ENCODE peak calls at places on chromosome 20, in five cellular contexts. A is nephron progenitor cell, I is progenitor cell of endocrine pancreas, Y is endothelial cell, Q is kidney. N is an unnamed sample.

GRCh38 chr20:44770480-44771171 is 25.0 kb downstream of the KCNK15 start:
- DNase-seq in I (no peak), Q (no peak), Y (no peak), A (no peak), N (no peak)

GRCh38 chr20:43372051-43372450 is 85.6 kb upstream of the SRSF6 start:
- DNase-seq in A (no peak), Y (no peak), Q (no peak), I (no peak), N (no peak)

GRCh38 chr20:13261460-13262301 is 40.6 kb downstream of the ISM1 start:
- DNase-seq in Y (peak; percentile 63), A (peak; percentile 67), Q (peak; percentile 77), I (peak; percentile 26), N (peak; percentile 84)

GRCh38 chr20:11799131-11799800 is 118.4 kb upstream of the BTBD3 start:
- DNase-seq in A (no peak), I (no peak), Q (no peak), Y (no peak), N (no peak)

GRCh38 chr20:31770243-31770642 is 31.2 kb downstream of the TPX2 start:
- DNase-seq in A (no peak), Q (no peak), Y (no peak), I (no peak), N (no peak)

GRCh38 chr20:58005581-58006345 is 222.7 kb downstream of the ANKRD60 start:
- DNase-seq in I (no peak), Q (no peak), Y (no peak), A (no peak), N (no peak)

GRCh38 chr20:48740269-48740603 is 87.6 kb downstream of the PREX1 start:
- DNase-seq in A (no peak), I (no peak), Q (peak; percentile 33), Y (no peak), N (no peak)

GRCh38 chr20:10228330-10228729 is 9.7 kb downstream of the SNAP25 start:
- DNase-seq in A (no peak), Q (no peak), Y (no peak), I (no peak), N (no peak)

GRCh38 chr20:42432931-42433330 is 756.8 kb downstream of the PTPRT start:
- DNase-seq in Q (no peak), Y (no peak), I (no peak), A (no peak), N (no peak)

GRCh38 chr20:5691918-5692618 is 58.1 kb upstream of the SHLD1 start:
- DNase-seq in I (no peak), Q (no peak), A (peak; percentile 22), Y (no peak), N (peak; percentile 32)

GRCh38 chr20:47297746-47298145 is 58.8 kb downstream of the ZMYND8 start:
- DNase-seq in I (no peak), A (no peak), Q (no peak), Y (no peak), N (no peak)

GRCh38 chr20:20365593-20365992 is 2.3 kb upstream of the INSM1 start:
- DNase-seq in A (no peak), Y (no peak), I (no peak), Q (no peak), N (no peak)

GRCh38 chr20:6851136-6851535 is 83.7 kb downstream of the BMP2 start:
- DNase-seq in Y (no peak), I (no peak), A (no peak), Q (no peak), N (no peak)

GRCh38 chr20:47784599-47785320 is 521 bp downstream of the SULF2 start:
- DNase-seq in Y (peak; percentile 53), Q (peak; percentile 84), A (peak; percentile 66), I (peak; percentile 29), N (no peak)

GRCh38 chr20:58818585-58819285 is 32.0 kb downstream of the GNAS-AS1 start:
- DNase-seq in I (no peak), A (no peak), Y (no peak), Q (no peak), N (peak; percentile 97)

GRCh38 chr20:10219993-10220750 is 1.5 kb downstream of the SNAP25 start:
- DNase-seq in A (no peak), I (no peak), Y (no peak), Q (no peak), N (no peak)

GRCh38 chr20:20368414-20369352 is 779 bp downstream of the INSM1 start:
- DNase-seq in I (peak; percentile 22), Q (peak; percentile 62), Y (peak; percentile 22), A (peak; percentile 44), N (peak; percentile 12)

GRCh38 chr20:24696396-24696795 is 227.0 kb downstream of the SYNDIG1 start:
- DNase-seq in Q (no peak), A (no peak), I (no peak), Y (no peak), N (no peak)

GRCh38 chr20:20210943-20211273 is 157.0 kb upstream of the INSM1 start:
- DNase-seq in I (no peak), A (no peak), Y (no peak), Q (no peak), N (no peak)

GRCh38 chr20:11772226-11772730 is 145.4 kb upstream of the BTBD3 start:
- DNase-seq in Y (no peak), I (no peak), Q (no peak), A (no peak), N (no peak)

GRCh38 chr20:41180599-41181333 is 43.4 kb downstream of the PLCG1 start:
- DNase-seq in Q (no peak), Y (no peak), A (no peak), I (peak; percentile 5), N (no peak)

GRCh38 chr20:37627060-37627766 is 66.6 kb upstream of the CTNNBL1 start:
- DNase-seq in Y (peak; percentile 70), Q (no peak), A (peak; percentile 88), I (peak; percentile 68), N (peak; percentile 54)

GRCh38 chr20:5845686-5846651 is 95.8 kb downstream of the SHLD1 start:
- DNase-seq in I (no peak), Q (no peak), Y (no peak), A (no peak), N (no peak)

GRCh38 chr20:56630506-56631317 is 1.6 kb downstream of the TFAP2C start:
- DNase-seq in I (no peak), Q (peak; percentile 75), A (peak; percentile 66), Y (peak; percentile 44), N (no peak)

GRCh38 chr20:56629464-56630085 is 469 bp downstream of the TFAP2C start:
- DNase-seq in I (no peak), Q (peak; percentile 60), A (peak; percentile 19), Y (peak; percentile 25), N (no peak)

GRCh38 chr20:56631318-56631989 is 2.3 kb downstream of the TFAP2C start:
- DNase-seq in I (no peak), Y (peak; percentile 22), A (peak; percentile 47), Q (peak; percentile 65), N (no peak)

GRCh38 chr20:56628873-56629463 is at the start of gene TFAP2C:
- DNase-seq in I (peak; percentile 28), A (peak; percentile 84), Y (peak; percentile 50), Q (peak; percentile 89), N (peak; percentile 46)

DNA sequence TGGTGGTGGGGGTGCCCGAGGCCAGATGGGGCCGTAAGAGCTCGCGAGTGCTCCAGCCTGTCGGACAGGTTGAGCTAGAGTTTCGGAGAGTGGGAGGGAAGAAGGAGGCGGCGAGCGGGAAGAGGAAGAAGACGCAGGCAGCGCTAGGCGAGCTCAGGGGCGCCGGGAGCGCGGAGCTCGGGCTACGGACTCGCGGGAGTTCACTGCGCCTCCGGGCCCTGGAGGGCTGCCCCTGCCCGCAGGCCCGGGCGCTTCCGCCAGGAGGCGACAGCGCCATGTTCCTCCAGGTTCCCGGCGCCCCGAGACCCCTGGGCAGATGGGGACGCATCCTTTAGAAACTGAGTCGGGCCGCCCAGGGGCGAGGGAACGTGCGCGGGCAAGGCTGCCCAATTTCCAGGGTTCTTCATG is 984 bp downstream of the TFAP2C start:
- DNase-seq in A (peak; percentile 80), I (peak; percentile 59), Y (peak; percentile 87), Q (peak; percentile 88), N (peak; percentile 28)
- TF ChIP-seq CTCF in A (peak; percentile 81), I (peak; percentile 79), Y (peak; percentile 94), Q (no peak), N (peak; percentile 23)

DNA sequence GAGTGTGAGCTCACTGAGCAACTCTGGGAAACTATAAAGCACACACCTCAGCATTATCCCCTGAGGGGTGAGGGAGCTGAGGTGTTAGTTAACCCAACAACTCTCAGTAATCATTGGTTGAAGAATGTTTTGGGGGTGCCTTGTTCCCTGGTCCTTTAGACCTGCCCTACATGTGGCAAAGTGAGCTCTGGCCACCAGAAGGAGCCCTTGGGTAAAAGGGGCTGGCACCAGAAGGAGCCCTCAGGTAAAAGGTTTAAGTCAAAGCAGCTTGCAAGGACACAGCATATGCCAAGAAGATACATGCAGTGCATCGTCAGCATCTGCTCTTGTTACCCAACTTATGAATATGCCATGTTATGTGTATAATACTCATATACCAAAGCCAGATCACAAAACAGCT is 1081.7 kb downstream of the KIF16B start:
- DNase-seq in A (no peak), I (no peak), Q (no peak), Y (peak; percentile 18), N (no peak)
- TF ChIP-seq CTCF in A (no peak), I (peak; percentile 41), Q (no peak), Y (no peak), N (no peak)

DNA sequence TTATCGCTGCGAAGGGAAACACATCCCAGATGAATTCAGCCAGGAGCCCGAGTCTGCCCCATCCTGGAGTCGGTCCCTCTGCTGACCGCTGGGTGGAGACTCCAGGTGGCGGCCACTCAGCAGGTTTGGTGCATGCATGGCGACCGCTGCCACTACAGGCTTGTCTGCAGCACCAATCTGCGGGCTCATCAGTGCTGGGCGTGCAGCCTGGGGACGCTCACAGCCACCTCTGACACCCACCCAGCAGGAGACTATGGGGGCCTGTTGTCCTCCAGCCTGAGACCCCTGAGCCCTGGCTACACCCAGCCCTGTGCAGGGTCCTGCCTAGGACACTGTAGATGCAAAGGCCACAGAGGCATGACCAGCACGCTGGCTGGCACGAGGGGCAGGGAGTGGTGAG is 40.5 kb upstream of the GATA5 start:
- DNase-seq in Q (no peak), A (no peak), Y (no peak), I (no peak), N (no peak)
- TF ChIP-seq CTCF in Q (no peak), A (peak; percentile 49), Y (no peak), I (peak; percentile 53), N (no peak)

DNA sequence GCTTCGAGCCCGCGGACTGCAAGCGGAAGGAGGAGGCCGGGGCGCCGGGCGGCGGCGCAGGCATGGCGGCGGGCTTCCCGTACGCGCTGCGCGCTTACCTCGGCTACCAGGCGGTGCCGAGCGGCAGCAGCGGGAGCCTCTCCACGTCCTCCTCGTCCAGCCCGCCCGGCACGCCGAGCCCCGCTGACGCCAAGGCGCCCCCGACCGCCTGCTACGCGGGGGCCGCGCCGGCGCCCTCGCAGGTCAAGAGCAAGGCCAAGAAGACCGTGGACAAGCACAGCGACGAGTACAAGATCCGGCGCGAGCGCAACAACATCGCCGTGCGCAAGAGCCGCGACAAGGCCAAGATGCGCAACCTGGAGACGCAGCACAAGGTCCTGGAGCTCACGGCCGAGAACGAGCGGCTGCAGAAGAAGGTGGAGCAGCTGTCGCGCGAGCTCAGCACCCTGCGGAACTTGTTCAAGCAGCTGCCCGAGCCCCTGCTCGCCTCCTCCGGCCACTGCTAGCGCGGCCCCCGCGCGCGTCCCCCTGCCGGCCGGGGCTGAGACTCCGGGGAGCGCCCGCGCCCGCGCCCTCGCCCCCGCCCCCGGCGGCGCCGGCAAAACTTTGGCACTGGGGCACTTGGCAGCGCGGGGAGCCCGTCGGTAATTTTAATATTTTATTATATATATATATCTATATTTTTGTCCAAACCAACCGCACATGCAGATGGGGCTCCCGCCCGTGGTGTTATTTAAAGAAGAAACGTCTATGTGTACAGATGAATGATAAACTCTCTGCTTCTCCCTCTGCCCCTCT is 1.1 kb downstream of the CEBPB start:
- DNase-seq in Q (peak; percentile 91), A (peak; percentile 75), I (peak; percentile 68), Y (peak; percentile 70), N (peak; percentile 63)
- TF ChIP-seq CTCF in Q (peak; percentile 16), A (no peak), I (peak; percentile 69), Y (peak; percentile 61), N (peak; percentile 62)

GRCh38 chr20:34022154-34022842 is 28.6 kb downstream of the RALY start:
- DNase-seq in A (no peak), Y (no peak), Q (no peak), I (no peak), N (peak; percentile 33)
- TF ChIP-seq CTCF in A (no peak), Y (no peak), Q (no peak), I (peak; percentile 48), N (peak; percentile 44)

N was measured in activated CD8-positive, alpha-beta T cell treated with anti-CD3 and anti-CD28 coated beads for 36 hours.